ENCODE peak calls at places on chromosome 17, in five cellular contexts. R is naive thymus-derived CD4-positive, alpha-beta T cell; A is AG04450; F is mesothelial cell of epicardium; U is effector CD8-positive, alpha-beta T cell. G is an unnamed sample.

GRCh38 chr17:7883781-7884386 is 4.7 kb upstream of the CHD3 start:
- DNase-seq in R (peak; percentile 52), A (no peak), F (no peak), U (peak; percentile 34), G (no peak)

GRCh38 chr17:6286239-6286638 is 148.7 kb downstream of the AIPL1 start:
- DNase-seq in R (no peak), A (no peak), F (no peak), U (no peak), G (no peak)

GRCh38 chr17:20992987-20993862 is 49.6 kb downstream of the USP22 start:
- DNase-seq in R (peak; percentile 66), A (peak; percentile 48), F (peak; percentile 86), U (peak; percentile 47), G (peak; percentile 70)

GRCh38 chr17:42704495-42705494 is 22.5 kb downstream of the CNTNAP1 start:
- DNase-seq in R (no peak), A (no peak), F (no peak), U (no peak), G (peak; percentile 42)

GRCh38 chr17:15096511-15096910 is 168.6 kb downstream of the PMP22 start:
- DNase-seq in R (no peak), A (no peak), F (no peak), U (no peak), G (no peak)

GRCh38 chr17:59840329-59840907 is 52.3 kb downstream of the TUBD1 start:
- DNase-seq in R (no peak), A (no peak), F (no peak), U (no peak), G (no peak)

GRCh38 chr17:38911081-38911730 is 14.2 kb upstream of the LASP1NB start:
- DNase-seq in R (no peak), A (no peak), F (no peak), U (no peak), G (no peak)

GRCh38 chr17:40803617-40804082 is 3.9 kb upstream of the KRT28 start:
- DNase-seq in R (peak; percentile 51), A (peak; percentile 16), F (peak; percentile 88), U (peak; percentile 59), G (peak; percentile 57)

GRCh38 chr17:72152392-72152727 is 31.5 kb downstream of the SOX9 start:
- DNase-seq in R (no peak), A (no peak), F (no peak), U (no peak), G (no peak)

GRCh38 chr17:37766951-37767350 is 22.1 kb upstream of the HNF1B start:
- DNase-seq in R (no peak), A (no peak), F (no peak), U (no peak), G (no peak)

GRCh38 chr17:77107506-77108433 is 33.0 kb upstream of the SEC14L1 start:
- DNase-seq in R (no peak), A (no peak), F (no peak), U (peak; percentile 36), G (no peak)

GRCh38 chr17:1787301-1787902 is 25.5 kb downstream of the SERPINF1 start:
- DNase-seq in R (no peak), A (peak; percentile 77), F (no peak), U (no peak), G (no peak)

GRCh38 chr17:12510535-12510934 is 155.2 kb upstream of the MYOCD start:
- DNase-seq in R (no peak), A (peak; percentile 23), F (no peak), U (no peak), G (no peak)

GRCh38 chr17:851986-852385 is 69.8 kb downstream of the MRM3 start:
- DNase-seq in R (no peak), A (no peak), F (no peak), U (no peak), G (no peak)

GRCh38 chr17:11704041-11704440 is 105.8 kb downstream of the DNAH9 start:
- DNase-seq in R (no peak), A (no peak), F (no peak), U (no peak), G (no peak)

GRCh38 chr17:733743-734142 is 1.3 kb downstream of the TLCD3A start:
- DNase-seq in R (no peak), A (no peak), F (no peak), U (no peak), G (no peak)

GRCh38 chr17:79269620-79270019 is 195.0 kb downstream of the ENGASE start:
- DNase-seq in R (no peak), A (no peak), F (no peak), U (no peak), G (no peak)

GRCh38 chr17:7001562-7001961 is 5.7 kb downstream of the ALOX12 start:
- DNase-seq in R (peak; percentile 26), A (no peak), F (no peak), U (peak; percentile 17), G (peak; percentile 55)

GRCh38 chr17:79188048-79188447 is 113.4 kb downstream of the ENGASE start:
- DNase-seq in R (no peak), A (no peak), F (no peak), U (no peak), G (no peak)

GRCh38 chr17:44071198-44071520 is 624 bp downstream of the G6PC3 start:
- DNase-seq in R (no peak), A (no peak), F (no peak), U (no peak), G (no peak)

GRCh38 chr17:29614345-29615047 is 8.2 kb downstream of the CORO6 start:
- DNase-seq in R (no peak), A (no peak), F (no peak), U (no peak), G (no peak)

GRCh38 chr17:78966123-78966813 is 13.5 kb downstream of the LGALS3BP start:
- DNase-seq in R (no peak), A (no peak), F (no peak), U (no peak), G (no peak)

G was measured in Jurkat, Clone E6-1.